ENCODE peak calls at places on chromosome 11, in eight cellular contexts. R is EH; P is B cell; A is NCI-H82; S is osteocyte; B is memory B cell; T is NCI-H774; C is effector CD4-positive, alpha-beta T cell. M is an unnamed sample.

GRCh38 chr11:31844351-31844750 is 33.2 kb upstream of the PAX6 start:
- DNase-seq in T (no peak), S (no peak), P (no peak), C (no peak), R (peak; percentile 16), B (no peak), A (no peak), M (no peak)

GRCh38 chr11:27524155-27524554 is 17.6 kb upstream of the LIN7C start:
- DNase-seq in B (no peak), A (peak; percentile 30), P (no peak), T (no peak), S (no peak), R (peak; percentile 79), C (no peak), M (no peak)

GRCh38 chr11:31796523-31797226 is 14.4 kb downstream of the PAX6 start:
- DNase-seq in T (no peak), R (no peak), S (no peak), B (no peak), P (no peak), C (no peak), A (peak; percentile 5), M (no peak)

GRCh38 chr11:77074205-77074604 is 7.4 kb downstream of the CAPN5 start:
- DNase-seq in P (no peak), T (no peak), B (no peak), A (no peak), S (no peak), C (no peak), R (no peak), M (peak; percentile 64)

GRCh38 chr11:8287297-8288070 is 23.8 kb upstream of the LMO1 start:
- DNase-seq in P (peak; percentile 7), A (no peak), T (no peak), B (no peak), C (no peak), S (peak; percentile 74), R (no peak), M (peak; percentile 45)

GRCh38 chr11:62976109-62976508 is 8.7 kb downstream of the SLC22A6 start:
- DNase-seq in R (peak; percentile 3), P (no peak), A (peak; percentile 45), S (no peak), T (no peak), B (no peak), C (no peak), M (peak; percentile 8)

GRCh38 chr11:115458877-115459276 is 45.3 kb downstream of the CADM1 start:
- DNase-seq in B (no peak), S (no peak), C (no peak), A (no peak), R (no peak), P (no peak), T (peak; percentile 26), M (no peak)

GRCh38 chr11:129700701-129701100 is 114.9 kb upstream of the TMEM45B start:
- DNase-seq in R (no peak), C (no peak), T (no peak), B (no peak), A (no peak), S (peak; percentile 78), P (no peak), M (no peak)

GRCh38 chr11:126355324-126355925 is at the start of gene ST3GAL4:
- DNase-seq in B (peak; percentile 14), C (peak; percentile 24), P (no peak), R (peak; percentile 78), A (peak; percentile 88), T (peak; percentile 75), S (peak; percentile 93), M (peak; percentile 89)

M was measured in coronary artery.